ENCODE peak calls at places on chromosome 21, in four cellular contexts. J is GM03348, L is sigmoid colon, T is hippocampal formation. U is an unnamed sample.
A peak's percentile ranks its signal among the peaks of the same experiment; 100 is the strongest.

GRCh38 chr21:42009018-42009830 is 936 bp downstream of the ZBTB21 start:
- DNase-seq in J (peak; percentile 58), L (peak; percentile 81), T (peak; percentile 58), U (peak; percentile 63)

GRCh38 chr21:45806042-45806441 is 162.5 kb downstream of the PCBP3 start:
- DNase-seq in J (no peak), L (no peak), T (no peak), U (no peak)

GRCh38 chr21:46097826-46098286 is at the start of gene COL6A2:
- DNase-seq in J (peak; percentile 95), L (peak; percentile 91), T (no peak), U (peak; percentile 30)

GRCh38 chr21:17454315-17455027 is 58.4 kb upstream of the CXADR start:
- DNase-seq in J (peak; percentile 68), L (no peak), T (peak; percentile 71), U (peak; percentile 96)

GRCh38 chr21:38802050-38803026 is 3.4 kb upstream of the ETS2 start:
- DNase-seq in J (no peak), L (no peak), T (no peak), U (no peak)

GRCh38 chr21:37631319-37632117 is 264.9 kb downstream of the DYRK1A start:
- DNase-seq in J (no peak), L (no peak), T (no peak), U (no peak)

GRCh38 chr21:46581780-46582307 is 23.0 kb downstream of the S100B start:
- DNase-seq in J (no peak), L (no peak), T (no peak), U (no peak)

GRCh38 chr21:41643246-41643966 is 123.4 kb downstream of the RIPK4 start:
- DNase-seq in J (no peak), L (no peak), T (no peak), U (no peak)

GRCh38 chr21:33070921-33071877 is 1.3 kb downstream of the OLIG1 start:
- DNase-seq in J (peak; percentile 14), L (no peak), T (peak; percentile 30), U (no peak)

GRCh38 chr21:31447477-31447876 is 103.4 kb upstream of the TIAM1 start:
- DNase-seq in J (peak; percentile 34), L (peak; percentile 68), T (no peak), U (no peak)

GRCh38 chr21:34726627-34727337 is 58.0 kb downstream of the CLIC6 start:
- DNase-seq in J (no peak), L (no peak), T (no peak), U (no peak)

GRCh38 chr21:25370311-25370744 is 237.0 kb downstream of the MRPL39 start:
- DNase-seq in J (peak; percentile 86), L (no peak), T (no peak), U (no peak)

GRCh38 chr21:14866859-14867560 is 197.8 kb downstream of the NRIP1 start:
- DNase-seq in J (no peak), L (no peak), T (no peak), U (no peak)

GRCh38 chr21:33761104-33762036 is 119.1 kb downstream of the ITSN1 start:
- DNase-seq in J (peak; percentile 82), L (no peak), T (no peak), U (peak; percentile 66)

GRCh38 chr21:41601573-41602371 is 93.8 kb upstream of the TMPRSS2 start:
- DNase-seq in J (peak; percentile 40), L (peak; percentile 40), T (no peak), U (no peak)

GRCh38 chr21:45874716-45875415 is 106.7 kb upstream of the COL6A1 start:
- DNase-seq in J (peak; percentile 97), L (peak; percentile 91), T (no peak), U (no peak)

GRCh38 chr21:43681650-43682049 is 22.3 kb downstream of the RRP1B start:
- DNase-seq in J (no peak), L (no peak), T (no peak), U (no peak)

GRCh38 chr21:35284199-35284598 is 235.1 kb upstream of the RUNX1 start:
- DNase-seq in J (no peak), L (no peak), T (no peak), U (no peak)

GRCh38 chr21:45021428-45022347 is 52.7 kb upstream of the ADARB1 start:
- DNase-seq in J (no peak), L (peak; percentile 68), T (no peak), U (no peak)

U was measured in KBM-7.